ENCODE peak calls at places on chromosomes 4 and X, in four cellular contexts. One of them, this sample, is unnamed.

GRCh38 chrX:43958529-43958928 is 14.7 kb downstream of the NDP start:
- DNase-seq in renal cortical epithelial cell: peak
- DNase-seq in GOT3: no peak
- DNase-seq in stimulated activated effector memory CD8-positive, alpha-beta T cell treated with anti-CD3 and anti-CD28 coated beads, Interleukin-12 subunit alpha, Interleukin-12 subunit beta, amount 100 ng/mL, for 72 hours: no peak
- DNase-seq in this sample: peak

GRCh38 chrX:104108955-104109354 is 3.4 kb upstream of the ZCCHC18 start:
- DNase-seq in stimulated activated effector memory CD8-positive, alpha-beta T cell treated with anti-CD3 and anti-CD28 coated beads, Interleukin-12 subunit alpha, Interleukin-12 subunit beta, amount 100 ng/mL, for 72 hours: no peak
- DNase-seq in GOT3: no peak
- DNase-seq in renal cortical epithelial cell: no peak
- DNase-seq in this sample: no peak

GRCh38 chr4:153684182-153685073 is at the start of gene TLR2:
- DNase-seq in GOT3: no peak
- DNase-seq in stimulated activated effector memory CD8-positive, alpha-beta T cell treated with anti-CD3 and anti-CD28 coated beads, Interleukin-12 subunit alpha, Interleukin-12 subunit beta, amount 100 ng/mL, for 72 hours: peak
- DNase-seq in renal cortical epithelial cell: peak
- DNase-seq in this sample: no peak

GRCh38 chrX:68550193-68550592 is 51.3 kb downstream of the YIPF6 start:
- DNase-seq in GOT3: no peak
- DNase-seq in renal cortical epithelial cell: peak
- DNase-seq in stimulated activated effector memory CD8-positive, alpha-beta T cell treated with anti-CD3 and anti-CD28 coated beads, Interleukin-12 subunit alpha, Interleukin-12 subunit beta, amount 100 ng/mL, for 72 hours: no peak
- DNase-seq in this sample: no peak

GRCh38 chrX:38127961-38128360 is 92.7 kb downstream of the SRPX start:
- DNase-seq in stimulated activated effector memory CD8-positive, alpha-beta T cell treated with anti-CD3 and anti-CD28 coated beads, Interleukin-12 subunit alpha, Interleukin-12 subunit beta, amount 100 ng/mL, for 72 hours: no peak
- DNase-seq in GOT3: no peak
- DNase-seq in renal cortical epithelial cell: no peak
- DNase-seq in this sample: no peak

GRCh38 chr4:139975830-139976272 is 178.1 kb downstream of the MAML3 start:
- DNase-seq in GOT3: no peak
- DNase-seq in stimulated activated effector memory CD8-positive, alpha-beta T cell treated with anti-CD3 and anti-CD28 coated beads, Interleukin-12 subunit alpha, Interleukin-12 subunit beta, amount 100 ng/mL, for 72 hours: no peak
- DNase-seq in renal cortical epithelial cell: peak
- DNase-seq in this sample: no peak

GRCh38 chr4:84498203-84499026 is 677 bp downstream of the NKX6-1 start:
- DNase-seq in GOT3: no peak
- DNase-seq in stimulated activated effector memory CD8-positive, alpha-beta T cell treated with anti-CD3 and anti-CD28 coated beads, Interleukin-12 subunit alpha, Interleukin-12 subunit beta, amount 100 ng/mL, for 72 hours: no peak
- DNase-seq in renal cortical epithelial cell: no peak
- DNase-seq in this sample: no peak

GRCh38 chr4:62328526-62328925 is 1128.4 kb downstream of the ADGRL3 start:
- DNase-seq in renal cortical epithelial cell: no peak
- DNase-seq in stimulated activated effector memory CD8-positive, alpha-beta T cell treated with anti-CD3 and anti-CD28 coated beads, Interleukin-12 subunit alpha, Interleukin-12 subunit beta, amount 100 ng/mL, for 72 hours: no peak
- DNase-seq in GOT3: no peak
- DNase-seq in this sample: no peak

GRCh38 chrX:45003080-45003479 is 130.1 kb downstream of the KDM6A start:
- DNase-seq in stimulated activated effector memory CD8-positive, alpha-beta T cell treated with anti-CD3 and anti-CD28 coated beads, Interleukin-12 subunit alpha, Interleukin-12 subunit beta, amount 100 ng/mL, for 72 hours: no peak
- DNase-seq in GOT3: no peak
- DNase-seq in renal cortical epithelial cell: no peak
- DNase-seq in this sample: no peak

GRCh38 chrX:114675365-114675764 is 91.5 kb downstream of the HTR2C start:
- DNase-seq in stimulated activated effector memory CD8-positive, alpha-beta T cell treated with anti-CD3 and anti-CD28 coated beads, Interleukin-12 subunit alpha, Interleukin-12 subunit beta, amount 100 ng/mL, for 72 hours: no peak
- DNase-seq in GOT3: no peak
- DNase-seq in renal cortical epithelial cell: no peak
- DNase-seq in this sample: no peak

GRCh38 chr4:56723201-56723605 is 42.1 kb upstream of the HOPX start:
- DNase-seq in stimulated activated effector memory CD8-positive, alpha-beta T cell treated with anti-CD3 and anti-CD28 coated beads, Interleukin-12 subunit alpha, Interleukin-12 subunit beta, amount 100 ng/mL, for 72 hours: peak
- DNase-seq in renal cortical epithelial cell: peak
- DNase-seq in GOT3: no peak
- DNase-seq in this sample: no peak

This sample was measured in amygdala.